ENCODE peak calls at places on chromosomes 11 and 22, in eight cellular contexts. One of them, this sample, is unnamed.

GRCh38 chr22:38249301-38249700 is 23.5 kb downstream of the TMEM184B start:
- DNase-seq in cardiac muscle cell: no peak
- DNase-seq in body of pancreas: no peak
- DNase-seq in Panc1: no peak
- DNase-seq in suprapubic skin: no peak
- DNase-seq in GM23338: no peak
- DNase-seq in lower lobe of right lung: no peak
- DNase-seq in transverse colon: no peak
- DNase-seq in this sample: no peak

GRCh38 chr11:68431984-68432600 is 28.5 kb upstream of the PPP6R3 start:
- DNase-seq in cardiac muscle cell: no peak
- DNase-seq in body of pancreas: no peak
- DNase-seq in Panc1: no peak
- DNase-seq in suprapubic skin: no peak
- DNase-seq in GM23338: no peak
- DNase-seq in lower lobe of right lung: no peak
- DNase-seq in transverse colon: no peak
- DNase-seq in this sample: no peak

GRCh38 chr11:45754261-45754709 is 50.7 kb upstream of the SLC35C1 start:
- DNase-seq in cardiac muscle cell: peak
- DNase-seq in body of pancreas: peak
- DNase-seq in Panc1: no peak
- DNase-seq in suprapubic skin: no peak
- DNase-seq in GM23338: peak
- DNase-seq in lower lobe of right lung: peak
- DNase-seq in transverse colon: no peak
- DNase-seq in this sample: no peak

GRCh38 chr11:127275771-127276170 is 275.2 kb upstream of the KIRREL3 start:
- DNase-seq in cardiac muscle cell: no peak
- DNase-seq in body of pancreas: no peak
- DNase-seq in Panc1: no peak
- DNase-seq in suprapubic skin: no peak
- DNase-seq in GM23338: no peak
- DNase-seq in lower lobe of right lung: no peak
- DNase-seq in transverse colon: no peak
- DNase-seq in this sample: no peak

GRCh38 chr11:119000906-119001305 is 3.0 kb downstream of the CENATAC start:
- DNase-seq in cardiac muscle cell: no peak
- DNase-seq in body of pancreas: no peak
- DNase-seq in Panc1: no peak
- DNase-seq in suprapubic skin: no peak
- DNase-seq in GM23338: no peak
- DNase-seq in lower lobe of right lung: no peak
- DNase-seq in transverse colon: no peak
- DNase-seq in this sample: no peak

GRCh38 chr11:64763804-64764611 is 4.2 kb upstream of the PYGM start:
- DNase-seq in cardiac muscle cell: no peak
- DNase-seq in body of pancreas: no peak
- DNase-seq in Panc1: no peak
- DNase-seq in suprapubic skin: no peak
- DNase-seq in GM23338: no peak
- DNase-seq in lower lobe of right lung: no peak
- DNase-seq in transverse colon: no peak
- DNase-seq in this sample: no peak

GRCh38 chr11:127345819-127346459 is 345.4 kb upstream of the KIRREL3 start:
- DNase-seq in cardiac muscle cell: peak
- DNase-seq in body of pancreas: peak
- DNase-seq in Panc1: peak
- DNase-seq in suprapubic skin: no peak
- DNase-seq in GM23338: peak
- DNase-seq in lower lobe of right lung: no peak
- DNase-seq in transverse colon: no peak
- DNase-seq in this sample: no peak

GRCh38 chr11:65719887-65720236 is 736 bp downstream of the RNASEH2C start:
- DNase-seq in cardiac muscle cell: peak
- DNase-seq in body of pancreas: no peak
- DNase-seq in Panc1: no peak
- DNase-seq in suprapubic skin: peak
- DNase-seq in GM23338: no peak
- DNase-seq in lower lobe of right lung: peak
- DNase-seq in transverse colon: no peak
- DNase-seq in this sample: no peak

GRCh38 chr11:116162541-116163230 is 610.1 kb downstream of the BUD13 start:
- DNase-seq in cardiac muscle cell: no peak
- DNase-seq in body of pancreas: no peak
- DNase-seq in Panc1: no peak
- DNase-seq in suprapubic skin: no peak
- DNase-seq in GM23338: peak
- DNase-seq in lower lobe of right lung: no peak
- DNase-seq in transverse colon: no peak
- DNase-seq in this sample: peak

GRCh38 chr11:29448246-29448877 is 568.5 kb downstream of the KCNA4 start:
- DNase-seq in cardiac muscle cell: peak
- DNase-seq in body of pancreas: no peak
- DNase-seq in Panc1: no peak
- DNase-seq in suprapubic skin: no peak
- DNase-seq in GM23338: peak
- DNase-seq in lower lobe of right lung: no peak
- DNase-seq in transverse colon: no peak
- DNase-seq in this sample: no peak

GRCh38 chr22:24894998-24895397 is 51.5 kb downstream of the LHFPL7 start:
- DNase-seq in cardiac muscle cell: peak
- DNase-seq in body of pancreas: peak
- DNase-seq in Panc1: no peak
- DNase-seq in suprapubic skin: peak
- DNase-seq in GM23338: peak
- DNase-seq in lower lobe of right lung: peak
- DNase-seq in transverse colon: peak
- DNase-seq in this sample: peak

GRCh38 chr11:102115557-102115956 is 5.3 kb downstream of the YAP1 start:
- DNase-seq in cardiac muscle cell: peak
- DNase-seq in body of pancreas: peak
- DNase-seq in Panc1: no peak
- DNase-seq in suprapubic skin: no peak
- DNase-seq in GM23338: peak
- DNase-seq in lower lobe of right lung: no peak
- DNase-seq in transverse colon: peak
- DNase-seq in this sample: no peak

GRCh38 chr11:114326776-114327175 is 30.6 kb downstream of the NNMT start:
- DNase-seq in cardiac muscle cell: no peak
- DNase-seq in body of pancreas: no peak
- DNase-seq in Panc1: no peak
- DNase-seq in suprapubic skin: no peak
- DNase-seq in GM23338: no peak
- DNase-seq in lower lobe of right lung: no peak
- DNase-seq in transverse colon: no peak
- DNase-seq in this sample: no peak

GRCh38 chr11:12069053-12069676 is 41.2 kb upstream of the MICAL2 start:
- DNase-seq in cardiac muscle cell: no peak
- DNase-seq in body of pancreas: no peak
- DNase-seq in Panc1: no peak
- DNase-seq in suprapubic skin: peak
- DNase-seq in GM23338: no peak
- DNase-seq in lower lobe of right lung: no peak
- DNase-seq in transverse colon: no peak
- DNase-seq in this sample: no peak

GRCh38 chr11:70145841-70146240 is 57.3 kb upstream of the FADD start:
- DNase-seq in cardiac muscle cell: no peak
- DNase-seq in body of pancreas: no peak
- DNase-seq in Panc1: no peak
- DNase-seq in suprapubic skin: no peak
- DNase-seq in GM23338: no peak
- DNase-seq in lower lobe of right lung: no peak
- DNase-seq in transverse colon: no peak
- DNase-seq in this sample: no peak

GRCh38 chr11:1153951-1154487 is 3.7 kb upstream of the MUC5AC start:
- DNase-seq in cardiac muscle cell: peak
- DNase-seq in body of pancreas: peak
- DNase-seq in Panc1: peak
- DNase-seq in suprapubic skin: peak
- DNase-seq in GM23338: no peak
- DNase-seq in lower lobe of right lung: peak
- DNase-seq in transverse colon: peak
- DNase-seq in this sample: peak

GRCh38 chr11:12845739-12846358 is 163.3 kb upstream of the RASSF10 start:
- DNase-seq in cardiac muscle cell: no peak
- DNase-seq in body of pancreas: peak
- DNase-seq in Panc1: no peak
- DNase-seq in suprapubic skin: no peak
- DNase-seq in GM23338: peak
- DNase-seq in lower lobe of right lung: no peak
- DNase-seq in transverse colon: peak
- DNase-seq in this sample: no peak

GRCh38 chr11:75273331-75273988 is 32.9 kb downstream of the TPBGL start:
- DNase-seq in cardiac muscle cell: no peak
- DNase-seq in body of pancreas: no peak
- DNase-seq in Panc1: no peak
- DNase-seq in suprapubic skin: peak
- DNase-seq in GM23338: no peak
- DNase-seq in lower lobe of right lung: no peak
- DNase-seq in transverse colon: no peak
- DNase-seq in this sample: peak

GRCh38 chr11:117097567-117098268 is 510 bp downstream of the SIK3 start:
- DNase-seq in cardiac muscle cell: no peak
- DNase-seq in body of pancreas: peak
- DNase-seq in Panc1: no peak
- DNase-seq in suprapubic skin: peak
- DNase-seq in GM23338: peak
- DNase-seq in lower lobe of right lung: peak
- DNase-seq in transverse colon: peak
- DNase-seq in this sample: peak

GRCh38 chr11:79374707-79375106 is 66.1 kb downstream of the TENM4 start:
- DNase-seq in cardiac muscle cell: no peak
- DNase-seq in body of pancreas: no peak
- DNase-seq in Panc1: no peak
- DNase-seq in suprapubic skin: no peak
- DNase-seq in GM23338: peak
- DNase-seq in lower lobe of right lung: no peak
- DNase-seq in transverse colon: no peak
- DNase-seq in this sample: no peak

GRCh38 chr22:26409705-26410376 is 19.2 kb upstream of the ASPHD2 start:
- DNase-seq in cardiac muscle cell: no peak
- DNase-seq in body of pancreas: no peak
- DNase-seq in Panc1: no peak
- DNase-seq in suprapubic skin: no peak
- DNase-seq in GM23338: no peak
- DNase-seq in lower lobe of right lung: no peak
- DNase-seq in transverse colon: no peak
- DNase-seq in this sample: no peak

GRCh38 chr22:24760708-24761306 is 13.7 kb downstream of the PIWIL3 start:
- DNase-seq in cardiac muscle cell: peak
- DNase-seq in body of pancreas: no peak
- DNase-seq in Panc1: no peak
- DNase-seq in suprapubic skin: no peak
- DNase-seq in GM23338: no peak
- DNase-seq in lower lobe of right lung: no peak
- DNase-seq in transverse colon: no peak
- DNase-seq in this sample: no peak

GRCh38 chr11:5452712-5453111 is 3.6 kb downstream of the OR51I2 start:
- DNase-seq in cardiac muscle cell: no peak
- DNase-seq in body of pancreas: no peak
- DNase-seq in Panc1: no peak
- DNase-seq in suprapubic skin: no peak
- DNase-seq in GM23338: peak
- DNase-seq in lower lobe of right lung: no peak
- DNase-seq in transverse colon: no peak
- DNase-seq in this sample: no peak
- TF ChIP-seq CTCF in cardiac muscle cell: no peak
- TF ChIP-seq CTCF in body of pancreas: no peak
- TF ChIP-seq CTCF in Panc1: peak
- TF ChIP-seq CTCF in suprapubic skin: no peak
- TF ChIP-seq CTCF in GM23338: peak
- TF ChIP-seq CTCF in lower lobe of right lung: no peak
- TF ChIP-seq CTCF in transverse colon: no peak
- TF ChIP-seq CTCF in this sample: no peak

GRCh38 chr11:2950825-2951224 is 21.6 kb upstream of the PHLDA2 start:
- DNase-seq in cardiac muscle cell: no peak
- DNase-seq in body of pancreas: no peak
- DNase-seq in Panc1: no peak
- DNase-seq in suprapubic skin: no peak
- DNase-seq in GM23338: no peak
- DNase-seq in lower lobe of right lung: no peak
- DNase-seq in transverse colon: no peak
- DNase-seq in this sample: no peak
- H3K27ac ChIP-seq in cardiac muscle cell: no peak
- H3K27ac ChIP-seq in body of pancreas: no peak
- H3K27ac ChIP-seq in Panc1: no peak
- H3K27ac ChIP-seq in suprapubic skin: no peak
- H3K27ac ChIP-seq in GM23338: no peak
- H3K27ac ChIP-seq in lower lobe of right lung: no peak
- H3K27ac ChIP-seq in transverse colon: no peak
- H3K27ac ChIP-seq in this sample: no peak

DNA sequence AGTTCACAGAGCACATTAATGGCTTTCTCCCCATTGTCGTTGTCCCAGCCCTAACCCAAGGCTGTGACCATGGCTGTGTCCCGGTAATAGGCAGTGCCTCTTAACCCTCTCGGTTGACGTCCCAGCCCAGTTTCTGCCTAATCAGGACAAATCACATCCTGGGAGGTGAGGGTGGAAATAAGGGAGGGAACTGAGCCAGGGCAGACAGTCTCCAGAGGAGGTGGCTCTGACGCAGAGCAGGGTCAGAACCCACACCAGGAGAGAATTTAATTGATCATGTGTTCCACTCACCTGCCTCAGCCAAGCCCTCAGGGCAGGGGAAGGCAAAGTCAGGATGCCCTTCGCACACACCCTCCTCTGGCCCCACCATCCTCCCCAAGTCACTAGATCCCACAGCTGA is 17.0 kb downstream of the SLC43A1 start:
- DNase-seq in cardiac muscle cell: no peak
- DNase-seq in body of pancreas: peak
- DNase-seq in Panc1: no peak
- DNase-seq in suprapubic skin: no peak
- DNase-seq in GM23338: no peak
- DNase-seq in lower lobe of right lung: no peak
- DNase-seq in transverse colon: no peak
- DNase-seq in this sample: no peak
- H3K4me3 ChIP-seq in cardiac muscle cell: no peak
- H3K4me3 ChIP-seq in body of pancreas: no peak
- H3K4me3 ChIP-seq in Panc1: no peak
- H3K4me3 ChIP-seq in suprapubic skin: no peak
- H3K4me3 ChIP-seq in GM23338: no peak
- H3K4me3 ChIP-seq in lower lobe of right lung: no peak
- H3K4me3 ChIP-seq in transverse colon: no peak
- H3K4me3 ChIP-seq in this sample: no peak

DNA sequence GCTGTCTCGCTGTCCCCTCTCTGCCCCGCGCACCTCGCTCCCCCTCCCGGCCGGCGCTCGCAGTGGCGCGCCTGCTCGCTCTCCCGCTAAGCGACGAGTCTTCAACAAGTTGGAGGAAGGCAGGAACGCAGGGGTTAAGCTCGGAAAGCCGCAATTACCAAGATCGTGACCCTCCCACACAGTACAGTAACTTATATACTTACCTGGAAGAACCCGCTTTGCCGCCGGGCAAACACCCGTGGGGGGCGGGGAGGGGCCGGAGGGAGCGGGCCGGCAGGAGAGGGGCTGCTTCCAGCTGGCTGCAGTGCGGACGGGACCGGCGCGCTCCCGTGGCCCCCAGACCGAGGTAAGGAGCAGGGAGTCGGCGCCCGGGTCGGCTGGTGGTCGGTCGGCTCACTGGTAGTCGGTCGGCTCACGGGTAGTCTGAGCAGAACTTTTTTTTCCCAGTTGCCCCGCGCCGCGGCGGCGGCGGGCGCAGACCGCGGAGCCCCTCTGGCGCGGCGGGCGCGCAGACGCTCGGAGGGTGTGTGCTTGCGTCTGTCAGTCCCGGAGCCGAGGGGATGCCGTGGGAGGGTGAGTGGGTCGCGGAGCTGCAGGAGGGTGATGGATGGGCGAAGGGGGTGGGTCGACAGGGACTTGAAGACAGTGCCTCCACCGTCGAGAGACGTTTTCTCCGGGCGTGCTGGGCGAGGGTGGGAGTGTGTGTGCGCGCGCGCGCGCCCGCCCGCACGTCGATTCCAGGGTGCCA is 101.2 kb upstream of the HSD17B12 start:
- DNase-seq in cardiac muscle cell: peak
- DNase-seq in body of pancreas: no peak
- DNase-seq in Panc1: no peak
- DNase-seq in suprapubic skin: no peak
- DNase-seq in GM23338: peak
- DNase-seq in lower lobe of right lung: no peak
- DNase-seq in transverse colon: no peak
- DNase-seq in this sample: no peak
- TF ChIP-seq CTCF in cardiac muscle cell: peak
- TF ChIP-seq CTCF in body of pancreas: peak
- TF ChIP-seq CTCF in Panc1: peak
- TF ChIP-seq CTCF in suprapubic skin: no peak
- TF ChIP-seq CTCF in GM23338: peak
- TF ChIP-seq CTCF in lower lobe of right lung: no peak
- TF ChIP-seq CTCF in transverse colon: no peak
- TF ChIP-seq CTCF in this sample: no peak

This sample was measured in coronary artery.